ENCODE peak calls at places on chromosomes 2 and 18, in ten cellular contexts. I is heart right ventricle, M is WTC11, L is Calu3, E is endothelial cell of umbilical vein, W is cardiac muscle cell, C is foreskin fibroblast, S is tibial artery, Z is mucosa of descending colon, H is kidney epithelial cell. P is an unnamed sample.

GRCh38 chr2:217338306-217338916 is 478.5 kb upstream of the TNP1 start:
- DNase-seq in M (no peak), I (no peak), C (peak), W (no peak), Z (no peak), L (no peak), S (no peak), E (no peak), H (peak), P (no peak)

GRCh38 chr2:18824317-18824716 is 234.9 kb upstream of the NT5C1B start:
- DNase-seq in E (no peak), M (no peak), L (peak), I (no peak), W (no peak), C (no peak), Z (no peak), H (no peak), S (no peak), P (no peak)

GRCh38 chr2:23563673-23564617 is 179.0 kb downstream of the KLHL29 start:
- DNase-seq in L (peak), M (peak), I (peak), C (peak), E (no peak), W (no peak), Z (no peak), H (no peak), S (peak), P (peak)

GRCh38 chr2:172811027-172811426 is 75.4 kb downstream of the RAPGEF4 start:
- DNase-seq in Z (no peak), S (no peak), E (no peak), I (no peak), M (no peak), H (no peak), L (no peak), W (no peak), C (peak), P (no peak)

GRCh38 chr2:238974061-238974460 is 126.2 kb downstream of the TWIST2 start:
- DNase-seq in S (no peak), I (no peak), W (no peak), H (no peak), E (peak), M (no peak), Z (no peak), L (no peak), C (peak), P (no peak)

GRCh38 chr2:27956895-27957294 is 66.4 kb downstream of the BABAM2 start:
- DNase-seq in M (no peak), C (peak), L (no peak), I (no peak), Z (no peak), W (no peak), H (no peak), E (no peak), S (no peak), P (no peak)

GRCh38 chr2:190571666-190572065 is 37.1 kb upstream of the NEMP2 start:
- DNase-seq in H (no peak), I (no peak), C (no peak), S (no peak), L (peak), E (no peak), W (no peak), Z (no peak), M (no peak), P (no peak)

GRCh38 chr18:70454705-70455322 is 166.0 kb downstream of the SOCS6 start:
- DNase-seq in E (peak), M (no peak), Z (no peak), W (peak), H (peak), I (no peak), L (peak), S (no peak), C (peak), P (no peak)

GRCh38 chr2:201452058-201452736 is 657 bp downstream of the STRADB start:
- DNase-seq in I (no peak), W (no peak), Z (no peak), L (no peak), C (no peak), E (no peak), H (no peak), M (no peak), S (no peak), P (peak)

DNA sequence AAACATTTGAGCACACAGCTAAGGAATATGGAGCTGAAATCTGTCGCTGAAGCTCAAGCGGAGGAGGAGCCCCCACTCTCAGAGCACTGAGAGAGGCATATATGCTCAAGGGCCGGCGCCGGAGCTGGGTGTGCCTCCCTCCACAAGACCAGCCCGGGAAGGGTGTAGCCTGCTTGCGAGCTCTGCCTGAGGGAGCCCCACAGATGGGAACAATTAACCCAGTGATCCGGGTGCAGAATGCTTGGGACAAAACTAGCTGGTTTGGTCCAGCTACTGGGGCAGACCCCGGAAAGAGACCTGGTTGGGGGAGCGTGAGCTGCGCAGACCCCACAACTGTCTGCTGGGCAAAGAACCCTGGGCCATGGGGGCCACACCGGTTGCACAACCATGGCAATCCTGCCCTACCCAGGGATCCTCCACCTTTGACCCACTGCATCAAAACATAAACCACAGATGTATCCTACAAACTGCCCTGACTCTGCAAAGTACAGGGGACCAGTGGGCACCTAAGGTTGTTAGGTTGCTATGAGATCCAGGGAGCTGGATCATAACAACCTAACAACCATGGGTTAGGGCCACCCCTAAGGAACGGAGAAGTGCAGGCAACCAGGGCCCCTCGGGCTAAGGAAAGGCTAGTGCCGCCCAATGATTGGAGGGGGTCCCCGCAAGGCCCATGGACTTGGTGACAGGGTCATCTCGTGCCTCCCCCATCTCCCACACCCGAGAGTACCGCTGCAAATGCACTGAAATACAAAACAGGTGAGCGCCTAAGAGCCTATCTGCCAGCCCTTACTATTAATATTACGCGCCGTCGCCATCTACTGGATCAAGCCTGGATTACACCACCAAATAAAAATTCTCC is 53.4 kb upstream of the SCN1A start:
- DNase-seq in L (peak), M (peak), W (peak), C (peak), E (peak), H (no peak), I (peak), Z (peak), S (peak), P (peak)
- TF ChIP-seq CTCF in L (peak), M (peak), W (peak), C (peak), E (peak), H (peak), I (peak), Z (no peak), S (no peak), P (peak)

DNA sequence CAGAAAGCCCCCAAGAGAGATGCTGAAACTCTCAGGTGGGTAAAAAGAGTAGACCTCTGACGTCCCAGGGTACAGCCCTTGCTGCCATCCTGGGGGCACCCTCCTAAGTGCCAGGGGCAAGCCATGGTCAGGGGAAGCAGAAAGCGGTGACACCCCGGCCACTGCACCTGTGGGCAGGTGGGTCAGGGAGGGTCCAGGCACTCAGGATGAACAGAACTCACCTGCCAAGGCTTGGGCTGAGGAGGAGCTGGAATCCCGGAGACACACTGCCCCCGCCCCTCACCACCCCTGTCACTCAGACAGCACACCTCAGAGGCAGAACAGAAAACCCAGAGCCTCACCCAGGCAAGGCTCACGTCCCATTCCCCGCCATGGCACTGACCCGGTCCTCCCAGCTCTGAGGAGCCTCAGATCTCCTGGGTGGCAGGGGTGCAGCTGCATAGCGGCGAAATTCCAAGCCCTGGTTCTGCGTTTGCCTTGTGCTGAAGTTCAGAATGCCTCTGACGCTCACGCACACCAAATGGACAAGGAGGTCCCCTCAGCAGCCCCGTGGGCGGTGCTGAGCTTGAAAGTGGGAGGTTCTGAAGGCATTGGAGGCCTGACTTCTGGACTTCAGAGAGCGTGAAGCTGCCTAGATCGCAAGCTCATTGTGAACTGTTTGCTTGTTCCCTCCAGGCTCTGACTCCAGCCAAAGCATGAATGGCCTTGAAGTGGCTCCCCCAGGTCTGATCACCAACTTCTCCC is 4.3 kb downstream of the GPR17 start:
- DNase-seq in E (no peak), L (no peak), Z (peak), S (no peak), W (no peak), I (peak), M (no peak), C (no peak), H (no peak), P (no peak)
- TF ChIP-seq CTCF in E (no peak), L (no peak), Z (no peak), S (no peak), W (no peak), I (peak), M (peak), C (no peak), H (no peak), P (peak)

DNA sequence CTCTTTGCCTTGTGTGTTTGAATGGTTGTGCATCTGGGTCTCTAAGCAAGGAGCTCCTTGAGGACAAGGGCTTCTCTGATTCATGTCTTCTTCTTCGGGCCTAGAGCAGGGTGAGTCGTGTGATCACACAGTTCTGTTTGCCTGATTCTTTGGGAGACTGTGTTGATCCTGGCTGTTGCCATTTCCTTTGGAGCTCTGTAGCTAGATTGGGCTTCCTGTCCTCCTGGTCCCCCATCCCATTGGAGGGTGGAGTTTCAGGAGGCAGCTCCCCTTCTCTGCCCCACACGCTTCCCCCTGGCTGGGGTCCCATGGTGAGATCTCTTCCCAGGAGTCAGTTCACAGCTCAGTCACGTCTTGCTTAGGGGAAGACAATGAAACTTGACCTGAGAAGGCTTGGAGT is 92.8 kb downstream of the TRIB2 start:
- DNase-seq in C (no peak), H (no peak), M (no peak), S (no peak), I (peak), W (no peak), Z (no peak), L (no peak), E (peak), P (no peak)
- TF ChIP-seq CTCF in C (no peak), H (no peak), M (no peak), S (no peak), I (no peak), W (no peak), Z (no peak), L (no peak), E (no peak), P (no peak)

GRCh38 chr2:143355814-143356213 is 226.6 kb downstream of the ARHGAP15 start:
- DNase-seq in M (no peak), L (no peak), C (no peak), W (no peak), Z (no peak), E (no peak), S (no peak), I (no peak), H (no peak), P (no peak)
- TF ChIP-seq CTCF in M (no peak), L (no peak), C (no peak), W (no peak), Z (no peak), E (no peak), S (no peak), I (no peak), H (no peak), P (no peak)